ENCODE peak calls at places on chromosomes 1 and 21, in four cellular contexts. L is heart right ventricle, I is IMR-90, J is NCI-H2171 treated with DMSO at 0.1 percent for 48 hours. D is an unnamed sample.

GRCh38 chr1:2840036-2840809 is 38.7 kb upstream of the TTC34 start:
- DNase-seq in I (no peak), L (no peak), J (no peak), D (no peak)

GRCh38 chr1:24231701-24232100 is 44.6 kb upstream of the IFNLR1 start:
- DNase-seq in J (no peak), I (no peak), L (no peak), D (no peak)

GRCh38 chr21:33951276-33952178 is 35.9 kb upstream of the ATP5PO start:
- DNase-seq in L (no peak), J (no peak), I (peak; percentile 79), D (no peak)

GRCh38 chr1:201760516-201760915 is 68.4 kb upstream of the IPO9 start:
- DNase-seq in I (peak; percentile 50), J (no peak), L (no peak), D (no peak)

GRCh38 chr1:159936284-159936904 is 9.0 kb downstream of the IGSF9 start:
- DNase-seq in L (peak; percentile 77), J (peak; percentile 34), I (no peak), D (no peak)

GRCh38 chr1:114745351-114745750 is 12.4 kb downstream of the CSDE1 start:
- DNase-seq in I (peak; percentile 66), J (no peak), L (no peak), D (no peak)

GRCh38 chr1:78797108-78797781 is 147.6 kb downstream of the IFI44 start:
- DNase-seq in I (no peak), J (no peak), L (no peak), D (no peak)

GRCh38 chr1:156067262-156067661 is 6.3 kb downstream of the RAB25 start:
- DNase-seq in L (no peak), I (peak; percentile 30), J (no peak), D (no peak)

GRCh38 chr21:20258542-20258941 is 739.7 kb upstream of the NCAM2 start:
- DNase-seq in L (no peak), I (no peak), J (no peak), D (no peak)

GRCh38 chr1:87941292-87941946 is 612.7 kb downstream of the LMO4 start:
- DNase-seq in J (no peak), L (no peak), I (no peak), D (no peak)

D was measured in DMS 273 treated with DMSO at 0.1 percent for 48 hours.